ENCODE peak calls at places on chromosome 21, in eight cellular contexts. One of them, this sample, is unnamed.
A peak's percentile ranks its signal among the peaks of the same experiment; 100 is the strongest.

GRCh38 chr21:39318091-39318959 is 4.9 kb upstream of the BRWD1 start:
- DNase-seq in osteocyte: no peak
- DNase-seq in stomach: no peak
- DNase-seq in spleen: no peak
- DNase-seq in foreskin fibroblast: no peak
- DNase-seq in lower lobe of right lung: no peak
- DNase-seq in CD8-positive, alpha-beta T cell: no peak
- DNase-seq in fibroblast of villous mesenchyme: no peak
- DNase-seq in this sample: no peak

GRCh38 chr21:28235169-28235892 is 757.3 kb downstream of the LTN1 start:
- DNase-seq in spleen: no peak
- DNase-seq in stomach: no peak
- DNase-seq in osteocyte: no peak
- DNase-seq in fibroblast of villous mesenchyme: no peak
- DNase-seq in CD8-positive, alpha-beta T cell: no peak
- DNase-seq in foreskin fibroblast: no peak
- DNase-seq in lower lobe of right lung: peak; percentile 45
- DNase-seq in this sample: no peak

GRCh38 chr21:26977741-26978140 is 10.9 kb upstream of the ADAMTS5 start:
- DNase-seq in lower lobe of right lung: no peak
- DNase-seq in spleen: no peak
- DNase-seq in CD8-positive, alpha-beta T cell: no peak
- DNase-seq in osteocyte: no peak
- DNase-seq in fibroblast of villous mesenchyme: peak; percentile 37
- DNase-seq in stomach: no peak
- DNase-seq in foreskin fibroblast: peak; percentile 59
- DNase-seq in this sample: no peak

GRCh38 chr21:29257701-29258100 is 41.0 kb upstream of the BACH1 start:
- DNase-seq in CD8-positive, alpha-beta T cell: no peak
- DNase-seq in osteocyte: no peak
- DNase-seq in stomach: no peak
- DNase-seq in spleen: no peak
- DNase-seq in foreskin fibroblast: peak; percentile 43
- DNase-seq in fibroblast of villous mesenchyme: no peak
- DNase-seq in lower lobe of right lung: no peak
- DNase-seq in this sample: no peak

GRCh38 chr21:15022608-15023261 is 42.1 kb downstream of the NRIP1 start:
- DNase-seq in stomach: no peak
- DNase-seq in lower lobe of right lung: no peak
- DNase-seq in spleen: no peak
- DNase-seq in foreskin fibroblast: no peak
- DNase-seq in CD8-positive, alpha-beta T cell: no peak
- DNase-seq in fibroblast of villous mesenchyme: peak; percentile 32
- DNase-seq in osteocyte: no peak
- DNase-seq in this sample: no peak

GRCh38 chr21:30408782-30409494 is 13.1 kb downstream of the KRTAP13-1 start:
- DNase-seq in fibroblast of villous mesenchyme: peak; percentile 6
- DNase-seq in foreskin fibroblast: peak; percentile 52
- DNase-seq in lower lobe of right lung: peak; percentile 69
- DNase-seq in osteocyte: no peak
- DNase-seq in stomach: peak; percentile 66
- DNase-seq in spleen: no peak
- DNase-seq in CD8-positive, alpha-beta T cell: no peak
- DNase-seq in this sample: no peak

GRCh38 chr21:38273745-38274544 is 17.2 kb downstream of the KCNJ15 start:
- DNase-seq in foreskin fibroblast: no peak
- DNase-seq in fibroblast of villous mesenchyme: peak; percentile 89
- DNase-seq in stomach: no peak
- DNase-seq in CD8-positive, alpha-beta T cell: no peak
- DNase-seq in lower lobe of right lung: no peak
- DNase-seq in spleen: no peak
- DNase-seq in osteocyte: no peak
- DNase-seq in this sample: no peak

GRCh38 chr21:29096619-29097018 is 23.2 kb upstream of the CCT8 start:
- DNase-seq in spleen: no peak
- DNase-seq in fibroblast of villous mesenchyme: no peak
- DNase-seq in foreskin fibroblast: no peak
- DNase-seq in stomach: no peak
- DNase-seq in lower lobe of right lung: no peak
- DNase-seq in osteocyte: no peak
- DNase-seq in CD8-positive, alpha-beta T cell: no peak
- DNase-seq in this sample: no peak

GRCh38 chr21:9735421-9735961 is 785.9 kb upstream of the TPTE start:
- DNase-seq in CD8-positive, alpha-beta T cell: no peak
- DNase-seq in osteocyte: no peak
- DNase-seq in lower lobe of right lung: no peak
- DNase-seq in fibroblast of villous mesenchyme: no peak
- DNase-seq in foreskin fibroblast: no peak
- DNase-seq in stomach: no peak
- DNase-seq in spleen: peak; percentile 77
- DNase-seq in this sample: no peak

GRCh38 chr21:14862794-14863720 is 201.7 kb downstream of the NRIP1 start:
- DNase-seq in fibroblast of villous mesenchyme: peak; percentile 62
- DNase-seq in CD8-positive, alpha-beta T cell: no peak
- DNase-seq in foreskin fibroblast: peak; percentile 44
- DNase-seq in lower lobe of right lung: no peak
- DNase-seq in spleen: no peak
- DNase-seq in osteocyte: no peak
- DNase-seq in stomach: no peak
- DNase-seq in this sample: no peak

GRCh38 chr21:32475162-32475812 is 62.8 kb downstream of the EVA1C start:
- DNase-seq in fibroblast of villous mesenchyme: peak; percentile 98
- DNase-seq in lower lobe of right lung: no peak
- DNase-seq in CD8-positive, alpha-beta T cell: no peak
- DNase-seq in spleen: no peak
- DNase-seq in osteocyte: no peak
- DNase-seq in foreskin fibroblast: peak; percentile 69
- DNase-seq in stomach: no peak
- DNase-seq in this sample: no peak

GRCh38 chr21:18461743-18462142 is 58.2 kb upstream of the TMPRSS15 start:
- DNase-seq in osteocyte: no peak
- DNase-seq in CD8-positive, alpha-beta T cell: no peak
- DNase-seq in spleen: no peak
- DNase-seq in stomach: no peak
- DNase-seq in fibroblast of villous mesenchyme: no peak
- DNase-seq in foreskin fibroblast: no peak
- DNase-seq in lower lobe of right lung: no peak
- DNase-seq in this sample: no peak

GRCh38 chr21:20994790-20995189 is 3.4 kb upstream of the NCAM2 start:
- DNase-seq in CD8-positive, alpha-beta T cell: no peak
- DNase-seq in foreskin fibroblast: no peak
- DNase-seq in spleen: no peak
- DNase-seq in stomach: no peak
- DNase-seq in fibroblast of villous mesenchyme: no peak
- DNase-seq in lower lobe of right lung: no peak
- DNase-seq in osteocyte: no peak
- DNase-seq in this sample: no peak

GRCh38 chr21:31909772-31910470 is 37.1 kb downstream of the HUNK start:
- DNase-seq in osteocyte: no peak
- DNase-seq in stomach: no peak
- DNase-seq in spleen: no peak
- DNase-seq in lower lobe of right lung: no peak
- DNase-seq in foreskin fibroblast: no peak
- DNase-seq in fibroblast of villous mesenchyme: no peak
- DNase-seq in CD8-positive, alpha-beta T cell: no peak
- DNase-seq in this sample: no peak

GRCh38 chr21:39676054-39676771 is 63.5 kb downstream of the B3GALT5 start:
- DNase-seq in stomach: no peak
- DNase-seq in CD8-positive, alpha-beta T cell: no peak
- DNase-seq in osteocyte: peak; percentile 30
- DNase-seq in foreskin fibroblast: peak; percentile 26
- DNase-seq in spleen: no peak
- DNase-seq in lower lobe of right lung: no peak
- DNase-seq in fibroblast of villous mesenchyme: peak; percentile 66
- DNase-seq in this sample: no peak

GRCh38 chr21:31354604-31355443 is 10.8 kb upstream of the TIAM1 start:
- DNase-seq in fibroblast of villous mesenchyme: peak; percentile 38
- DNase-seq in spleen: no peak
- DNase-seq in osteocyte: no peak
- DNase-seq in CD8-positive, alpha-beta T cell: peak; percentile 69
- DNase-seq in lower lobe of right lung: no peak
- DNase-seq in stomach: peak; percentile 55
- DNase-seq in foreskin fibroblast: peak; percentile 86
- DNase-seq in this sample: no peak

GRCh38 chr21:26818911-26819310 is 26.3 kb downstream of the ADAMTS1 start:
- DNase-seq in stomach: no peak
- DNase-seq in CD8-positive, alpha-beta T cell: no peak
- DNase-seq in lower lobe of right lung: no peak
- DNase-seq in osteocyte: no peak
- DNase-seq in foreskin fibroblast: no peak
- DNase-seq in fibroblast of villous mesenchyme: no peak
- DNase-seq in spleen: no peak
- DNase-seq in this sample: no peak

GRCh38 chr21:29914326-29914725 is 25.5 kb downstream of the GRIK1 start:
- DNase-seq in fibroblast of villous mesenchyme: no peak
- DNase-seq in spleen: no peak
- DNase-seq in stomach: no peak
- DNase-seq in foreskin fibroblast: no peak
- DNase-seq in CD8-positive, alpha-beta T cell: no peak
- DNase-seq in osteocyte: no peak
- DNase-seq in lower lobe of right lung: no peak
- DNase-seq in this sample: no peak

GRCh38 chr21:31753949-31754348 is 22.0 kb upstream of the SCAF4 start:
- DNase-seq in lower lobe of right lung: no peak
- DNase-seq in stomach: no peak
- DNase-seq in CD8-positive, alpha-beta T cell: no peak
- DNase-seq in fibroblast of villous mesenchyme: no peak
- DNase-seq in osteocyte: no peak
- DNase-seq in foreskin fibroblast: no peak
- DNase-seq in spleen: no peak
- DNase-seq in this sample: no peak

GRCh38 chr21:45100866-45101265 is 26.5 kb downstream of the ADARB1 start:
- DNase-seq in foreskin fibroblast: no peak
- DNase-seq in CD8-positive, alpha-beta T cell: no peak
- DNase-seq in lower lobe of right lung: no peak
- DNase-seq in spleen: no peak
- DNase-seq in stomach: no peak
- DNase-seq in fibroblast of villous mesenchyme: no peak
- DNase-seq in osteocyte: no peak
- DNase-seq in this sample: no peak

GRCh38 chr21:45097827-45098387 is 23.5 kb downstream of the ADARB1 start:
- DNase-seq in CD8-positive, alpha-beta T cell: no peak
- DNase-seq in foreskin fibroblast: no peak
- DNase-seq in osteocyte: no peak
- DNase-seq in stomach: no peak
- DNase-seq in fibroblast of villous mesenchyme: no peak
- DNase-seq in lower lobe of right lung: no peak
- DNase-seq in spleen: no peak
- DNase-seq in this sample: no peak

GRCh38 chr21:45095505-45095904 is 21.1 kb downstream of the ADARB1 start:
- DNase-seq in stomach: no peak
- DNase-seq in CD8-positive, alpha-beta T cell: no peak
- DNase-seq in foreskin fibroblast: no peak
- DNase-seq in spleen: no peak
- DNase-seq in lower lobe of right lung: no peak
- DNase-seq in osteocyte: no peak
- DNase-seq in fibroblast of villous mesenchyme: no peak
- DNase-seq in this sample: no peak

GRCh38 chr21:45096216-45096615 is 21.8 kb downstream of the ADARB1 start:
- DNase-seq in foreskin fibroblast: no peak
- DNase-seq in spleen: no peak
- DNase-seq in lower lobe of right lung: no peak
- DNase-seq in osteocyte: no peak
- DNase-seq in fibroblast of villous mesenchyme: no peak
- DNase-seq in stomach: no peak
- DNase-seq in CD8-positive, alpha-beta T cell: no peak
- DNase-seq in this sample: no peak

GRCh38 chr21:45098867-45099266 is 24.5 kb downstream of the ADARB1 start:
- DNase-seq in stomach: no peak
- DNase-seq in spleen: no peak
- DNase-seq in osteocyte: no peak
- DNase-seq in CD8-positive, alpha-beta T cell: no peak
- DNase-seq in lower lobe of right lung: no peak
- DNase-seq in fibroblast of villous mesenchyme: peak; percentile 18
- DNase-seq in foreskin fibroblast: peak; percentile 50
- DNase-seq in this sample: peak; percentile 61
- TF ChIP-seq CTCF in stomach: peak; percentile 42
- TF ChIP-seq CTCF in spleen: peak; percentile 50
- TF ChIP-seq CTCF in osteocyte: peak; percentile 51
- TF ChIP-seq CTCF in CD8-positive, alpha-beta T cell: no peak
- TF ChIP-seq CTCF in lower lobe of right lung: peak; percentile 25
- TF ChIP-seq CTCF in fibroblast of villous mesenchyme: peak; percentile 46
- TF ChIP-seq CTCF in foreskin fibroblast: peak; percentile 44
- TF ChIP-seq CTCF in this sample: peak; percentile 64

GRCh38 chr21:34544032-34544496 is 32.1 kb upstream of the KCNE1 start:
- DNase-seq in spleen: no peak
- DNase-seq in stomach: peak; percentile 88
- DNase-seq in foreskin fibroblast: peak; percentile 81
- DNase-seq in fibroblast of villous mesenchyme: peak; percentile 74
- DNase-seq in lower lobe of right lung: peak; percentile 69
- DNase-seq in osteocyte: no peak
- DNase-seq in CD8-positive, alpha-beta T cell: no peak
- DNase-seq in this sample: no peak
- TF ChIP-seq CTCF in spleen: peak; percentile 49
- TF ChIP-seq CTCF in stomach: peak; percentile 66
- TF ChIP-seq CTCF in foreskin fibroblast: peak; percentile 53
- TF ChIP-seq CTCF in fibroblast of villous mesenchyme: peak; percentile 66
- TF ChIP-seq CTCF in lower lobe of right lung: peak; percentile 70
- TF ChIP-seq CTCF in osteocyte: peak; percentile 62
- TF ChIP-seq CTCF in CD8-positive, alpha-beta T cell: peak; percentile 34
- TF ChIP-seq CTCF in this sample: peak; percentile 39

GRCh38 chr21:17231124-17231523 is 281.7 kb upstream of the CXADR start:
- DNase-seq in foreskin fibroblast: no peak
- DNase-seq in CD8-positive, alpha-beta T cell: no peak
- DNase-seq in osteocyte: no peak
- DNase-seq in stomach: no peak
- DNase-seq in spleen: no peak
- DNase-seq in lower lobe of right lung: no peak
- DNase-seq in fibroblast of villous mesenchyme: no peak
- DNase-seq in this sample: no peak
- TF ChIP-seq CTCF in foreskin fibroblast: no peak
- TF ChIP-seq CTCF in CD8-positive, alpha-beta T cell: no peak
- TF ChIP-seq CTCF in osteocyte: peak; percentile 24
- TF ChIP-seq CTCF in stomach: no peak
- TF ChIP-seq CTCF in spleen: no peak
- TF ChIP-seq CTCF in lower lobe of right lung: no peak
- TF ChIP-seq CTCF in fibroblast of villous mesenchyme: no peak
- TF ChIP-seq CTCF in this sample: no peak

DNA sequence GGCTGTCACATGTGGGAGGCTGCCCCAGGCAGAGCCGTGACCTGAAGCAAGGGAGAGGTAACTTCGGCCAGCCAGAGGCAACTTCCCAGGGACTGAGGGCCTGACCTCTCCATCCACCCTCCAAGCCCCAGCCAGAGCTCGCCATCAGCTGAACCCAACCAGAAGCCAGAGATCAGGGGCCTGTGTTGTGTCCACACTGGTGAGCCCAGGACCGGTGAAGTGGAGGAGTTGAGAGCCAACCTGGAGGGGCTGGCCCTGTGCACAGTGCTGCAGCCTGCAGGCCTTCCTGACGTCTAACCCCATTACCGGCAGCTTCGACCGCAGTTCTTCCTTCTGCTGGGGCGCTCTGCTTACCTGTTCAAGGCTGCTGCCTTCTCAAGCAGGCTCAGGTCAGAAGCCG is 19.6 kb upstream of the PDE9A start:
- DNase-seq in CD8-positive, alpha-beta T cell: no peak
- DNase-seq in lower lobe of right lung: peak; percentile 33
- DNase-seq in spleen: peak; percentile 61
- DNase-seq in fibroblast of villous mesenchyme: no peak
- DNase-seq in osteocyte: no peak
- DNase-seq in foreskin fibroblast: no peak
- DNase-seq in stomach: no peak
- DNase-seq in this sample: no peak
- TF ChIP-seq CTCF in CD8-positive, alpha-beta T cell: no peak
- TF ChIP-seq CTCF in lower lobe of right lung: no peak
- TF ChIP-seq CTCF in spleen: no peak
- TF ChIP-seq CTCF in fibroblast of villous mesenchyme: no peak
- TF ChIP-seq CTCF in osteocyte: no peak
- TF ChIP-seq CTCF in foreskin fibroblast: no peak
- TF ChIP-seq CTCF in stomach: no peak
- TF ChIP-seq CTCF in this sample: no peak

This sample was measured in GM13977.